ENCODE peak calls at places on chromosome 17, in ten cellular contexts. H is T follicular helper cell; A is RWPE1; O is glutamatergic neuron; L is activated naive CD8-positive, alpha-beta T cell treated with anti-CD3 and anti-CD28 coated beads for 36 hours; I is stimulated activated CD4-positive, alpha-beta T cell treated with anti-CD3 and anti-CD28 coated beads, Interleukin-15, amount 100 ng/mL, for 24 hours; Z is stimulated activated CD8-positive, alpha-beta memory T cell treated with anti-CD3 and anti-CD28 coated beads, Interleukin-4, amount 100 ng/mL, for 1 hour; N is heart right ventricle; V is Right ventricle myocardium superior; F is pancreas. S is an unnamed sample.

GRCh38 chr17:9307313-9307998 is 268.2 kb downstream of the STX8 start:
- DNase-seq in H (no peak), A (no peak), O (no peak), L (no peak), I (no peak), Z (no peak), N (no peak), V (no peak), F (no peak), S (no peak)

GRCh38 chr17:13415877-13416416 is 185.8 kb downstream of the HS3ST3A1 start:
- DNase-seq in H (no peak), A (no peak), O (no peak), L (no peak), I (no peak), Z (no peak), N (peak), V (peak), F (peak), S (no peak)

GRCh38 chr17:65987988-65988387 is 203.9 kb downstream of the CEP112 start:
- DNase-seq in H (no peak), A (peak), O (no peak), L (no peak), I (no peak), Z (no peak), N (no peak), V (no peak), F (no peak), S (no peak)

GRCh38 chr17:8051831-8052230 is 13.0 kb downstream of the ALOX15B start:
- DNase-seq in H (no peak), A (no peak), O (no peak), L (no peak), I (no peak), Z (no peak), N (no peak), V (no peak), F (no peak), S (no peak)

GRCh38 chr17:44828919-44829557 is 1.0 kb downstream of the GJC1 start:
- DNase-seq in H (no peak), A (peak), O (no peak), L (peak), I (peak), Z (no peak), N (no peak), V (no peak), F (no peak), S (peak)

GRCh38 chr17:45376171-45376564 is 56.5 kb downstream of the ARHGAP27 start:
- DNase-seq in H (no peak), A (no peak), O (no peak), L (no peak), I (no peak), Z (no peak), N (no peak), V (no peak), F (no peak), S (no peak)

GRCh38 chr17:76115138-76115754 is 11.7 kb upstream of the EXOC7 start:
- DNase-seq in H (no peak), A (no peak), O (no peak), L (no peak), I (no peak), Z (no peak), N (no peak), V (no peak), F (no peak), S (no peak)

GRCh38 chr17:57035971-57036481 is 49.0 kb upstream of the AKAP1 start:
- DNase-seq in H (no peak), A (no peak), O (no peak), L (no peak), I (no peak), Z (no peak), N (peak), V (no peak), F (peak), S (no peak)

GRCh38 chr17:16371742-16372141 is 9.1 kb upstream of the UBB start:
- DNase-seq in H (no peak), A (no peak), O (no peak), L (no peak), I (no peak), Z (no peak), N (peak), V (no peak), F (no peak), S (no peak)

GRCh38 chr17:51372345-51373004 is 112.1 kb downstream of the UTP18 start:
- DNase-seq in H (no peak), A (peak), O (no peak), L (peak), I (peak), Z (no peak), N (peak), V (no peak), F (peak), S (no peak)

GRCh38 chr17:17877548-17878358 is 41.0 kb upstream of the SREBF1 start:
- DNase-seq in H (no peak), A (no peak), O (no peak), L (no peak), I (no peak), Z (no peak), N (peak), V (peak), F (peak), S (no peak)

GRCh38 chr17:80795737-80796136 is 195.9 kb upstream of the CHMP6 start:
- DNase-seq in H (no peak), A (no peak), O (no peak), L (no peak), I (no peak), Z (no peak), N (peak), V (peak), F (no peak), S (no peak)

GRCh38 chr17:81954131-81955057 is 6.6 kb downstream of the NOTUM start:
- DNase-seq in H (no peak), A (no peak), O (no peak), L (no peak), I (no peak), Z (no peak), N (no peak), V (no peak), F (no peak), S (no peak)

GRCh38 chr17:66677201-66677981 is 157.5 kb upstream of the CACNG5 start:
- DNase-seq in H (no peak), A (peak), O (no peak), L (no peak), I (no peak), Z (no peak), N (no peak), V (no peak), F (no peak), S (no peak)

GRCh38 chr17:42849451-42850157 is 1.4 kb upstream of the AOC3 start:
- DNase-seq in H (no peak), A (no peak), O (no peak), L (no peak), I (no peak), Z (no peak), N (no peak), V (no peak), F (no peak), S (no peak)

GRCh38 chr17:57766307-57766943 is 21.3 kb upstream of the CCDC182 start:
- DNase-seq in H (no peak), A (no peak), O (no peak), L (no peak), I (no peak), Z (no peak), N (no peak), V (no peak), F (no peak), S (no peak)

GRCh38 chr17:66260265-66260664 is 31.1 kb upstream of the APOH start:
- DNase-seq in H (no peak), A (no peak), O (no peak), L (no peak), I (no peak), Z (no peak), N (no peak), V (no peak), F (no peak), S (no peak)

GRCh38 chr17:19714542-19715411 is 1.6 kb downstream of the SLC47A2 start:
- DNase-seq in H (no peak), A (no peak), O (no peak), L (no peak), I (no peak), Z (no peak), N (no peak), V (peak), F (no peak), S (no peak)

GRCh38 chr17:77724876-77725615 is 233.5 kb upstream of the TNRC6C start:
- DNase-seq in H (no peak), A (no peak), O (no peak), L (no peak), I (no peak), Z (no peak), N (no peak), V (no peak), F (no peak), S (no peak)

GRCh38 chr17:40984226-40984625 is at the start of gene KRT40:
- DNase-seq in H (no peak), A (no peak), O (no peak), L (no peak), I (no peak), Z (no peak), N (no peak), V (no peak), F (no peak), S (no peak)

GRCh38 chr17:17497065-17497844 is 1.1 kb upstream of the RASD1 start:
- DNase-seq in H (no peak), A (no peak), O (no peak), L (no peak), I (no peak), Z (no peak), N (no peak), V (no peak), F (no peak), S (no peak)

GRCh38 chr17:78412403-78412802 is 34.0 kb downstream of the PGS1 start:
- DNase-seq in H (no peak), A (no peak), O (peak), L (peak), I (peak), Z (no peak), N (no peak), V (no peak), F (no peak), S (peak)

GRCh38 chr17:33209671-33210070 is 83.4 kb downstream of the ASIC2 start:
- DNase-seq in H (no peak), A (no peak), O (no peak), L (no peak), I (no peak), Z (no peak), N (no peak), V (no peak), F (no peak), S (no peak)

GRCh38 chr17:74863420-74864296 is 4.0 kb upstream of the GRIN2C start:
- DNase-seq in H (no peak), A (no peak), O (no peak), L (no peak), I (no peak), Z (no peak), N (no peak), V (no peak), F (no peak), S (no peak)

GRCh38 chr17:41656249-41657023 is 32.1 kb upstream of the KRT17 start:
- DNase-seq in H (no peak), A (no peak), O (no peak), L (no peak), I (no peak), Z (no peak), N (no peak), V (peak), F (no peak), S (no peak)

GRCh38 chr17:3697157-3697515 is 1.2 kb upstream of the P2RX5 start:
- DNase-seq in H (no peak), A (no peak), O (no peak), L (no peak), I (no peak), Z (no peak), N (no peak), V (no peak), F (no peak), S (no peak)

GRCh38 chr17:7440823-7441174 is 1.5 kb downstream of the FGF11 start:
- DNase-seq in H (no peak), A (no peak), O (peak), L (peak), I (peak), Z (no peak), N (peak), V (peak), F (no peak), S (peak)

GRCh38 chr17:9977175-9977574 is 72.1 kb upstream of the RCVRN start:
- DNase-seq in H (no peak), A (no peak), O (no peak), L (no peak), I (no peak), Z (no peak), N (no peak), V (no peak), F (no peak), S (no peak)

GRCh38 chr17:8225813-8226535 is 15.6 kb upstream of the AURKB start:
- DNase-seq in H (peak), A (no peak), O (peak), L (peak), I (peak), Z (peak), N (peak), V (no peak), F (no peak), S (peak)

GRCh38 chr17:77475012-77475976 is 334.5 kb downstream of the SEC14L1 start:
- DNase-seq in H (peak), A (no peak), O (peak), L (peak), I (peak), Z (peak), N (no peak), V (no peak), F (no peak), S (peak)

GRCh38 chr17:70259400-70259799 is 90.1 kb downstream of the KCNJ2 start:
- DNase-seq in H (no peak), A (no peak), O (no peak), L (no peak), I (no peak), Z (no peak), N (no peak), V (no peak), F (no peak), S (no peak)

GRCh38 chr17:16872836-16873653 is 98.9 kb downstream of the TNFRSF13B start:
- DNase-seq in H (no peak), A (peak), O (peak), L (peak), I (peak), Z (no peak), N (no peak), V (no peak), F (no peak), S (peak)

S was measured in stimulated activated naive CD8-positive, alpha-beta T cell treated with anti-CD3 and anti-CD28 coated beads, Interleukin-15, amount 100 ng/mL, for 72 hours.